ENCODE peak calls at places on chromosome 21, in six cellular contexts. R, C, B, D, H and N are unnamed samples.

GRCh38 chr21:41536076-41536826 is 28.3 kb upstream of the TMPRSS2 start:
- DNase-seq in R (no peak), C (no peak), B (no peak), D (no peak), H (no peak), N (peak)

GRCh38 chr21:17967319-17967718 is 148.2 kb upstream of the C21orf91 start:
- DNase-seq in R (no peak), C (no peak), B (no peak), D (no peak), H (no peak), N (no peak)

GRCh38 chr21:31991356-31992331 is 118.8 kb downstream of the HUNK start:
- DNase-seq in R (no peak), C (no peak), B (no peak), D (no peak), H (no peak), N (no peak)

GRCh38 chr21:37871121-37871862 is 45.0 kb downstream of the KCNJ6 start:
- DNase-seq in R (no peak), C (peak), B (peak), D (no peak), H (peak), N (peak)

GRCh38 chr21:41827951-41828883 is 50.9 kb downstream of the PRDM15 start:
- DNase-seq in R (no peak), C (no peak), B (no peak), D (no peak), H (no peak), N (no peak)

GRCh38 chr21:40466893-40467483 is 380.0 kb downstream of the DSCAM start:
- DNase-seq in R (no peak), C (no peak), B (no peak), D (no peak), H (peak), N (peak)

GRCh38 chr21:30033441-30033840 is 93.6 kb upstream of the GRIK1 start:
- DNase-seq in R (no peak), C (no peak), B (no peak), D (no peak), H (no peak), N (no peak)

GRCh38 chr21:16418211-16418610 is 688.4 kb downstream of the USP25 start:
- DNase-seq in R (no peak), C (no peak), B (peak), D (no peak), H (no peak), N (no peak)

GRCh38 chr21:17789085-17789484 is 30.1 kb downstream of the C21orf91 start:
- DNase-seq in R (no peak), C (no peak), B (no peak), D (no peak), H (no peak), N (no peak)

GRCh38 chr21:36708512-36709029 is 9.7 kb downstream of the SIM2 start:
- DNase-seq in R (no peak), C (no peak), B (no peak), D (peak), H (no peak), N (no peak)

GRCh38 chr21:26945916-26946315 is 21.0 kb downstream of the ADAMTS5 start:
- DNase-seq in R (no peak), C (no peak), B (peak), D (no peak), H (no peak), N (no peak)

GRCh38 chr21:42474982-42475381 is 21.0 kb downstream of the RSPH1 start:
- DNase-seq in R (no peak), C (no peak), B (no peak), D (no peak), H (no peak), N (peak)

GRCh38 chr21:33070921-33071877 is 1.3 kb downstream of the OLIG1 start:
- DNase-seq in R (no peak), C (no peak), B (no peak), D (peak), H (peak), N (peak)

GRCh38 chr21:15638856-15639549 is 90.8 kb upstream of the USP25 start:
- DNase-seq in R (no peak), C (no peak), B (peak), D (peak), H (no peak), N (peak)

GRCh38 chr21:41606706-41607105 is 98.7 kb upstream of the TMPRSS2 start:
- DNase-seq in R (no peak), C (no peak), B (no peak), D (no peak), H (no peak), N (no peak)

DNA sequence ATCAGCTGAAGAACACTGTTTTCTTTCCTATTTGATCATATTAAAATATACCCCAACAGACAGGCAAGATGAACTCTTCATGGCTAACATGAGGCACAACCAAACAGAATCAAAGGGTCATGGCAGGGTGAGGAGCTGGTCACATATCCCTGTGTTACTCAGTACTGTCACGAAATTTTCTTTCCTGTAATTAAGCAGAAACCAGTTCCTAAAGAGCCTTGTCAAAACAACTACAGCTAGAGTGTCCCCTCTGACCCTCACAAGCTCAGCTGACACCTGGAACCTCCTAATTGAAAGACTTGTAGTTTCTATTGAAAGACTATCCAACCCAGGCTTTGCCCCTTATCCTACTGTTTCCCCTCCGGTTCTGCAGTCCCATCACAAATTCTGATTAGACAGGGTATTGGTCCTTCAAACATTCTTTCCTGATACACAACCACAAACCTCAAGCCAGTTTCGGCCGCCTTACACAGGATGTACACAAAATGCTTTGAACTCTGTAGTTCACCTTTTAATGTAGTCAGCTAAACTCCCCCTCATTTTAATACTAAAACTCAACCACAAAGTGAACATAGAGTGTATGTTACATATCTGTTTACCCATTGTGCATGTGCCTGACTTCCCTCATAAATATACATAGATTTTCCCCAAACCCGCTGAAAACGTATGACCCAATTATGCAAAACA is 651.9 kb downstream of the MRPL39 start:
- DNase-seq in R (no peak), C (no peak), B (no peak), D (no peak), H (no peak), N (no peak)
- H3K4me3 ChIP-seq in R (no peak), C (no peak), B (no peak), D (no peak), H (no peak), N (no peak)

DNA sequence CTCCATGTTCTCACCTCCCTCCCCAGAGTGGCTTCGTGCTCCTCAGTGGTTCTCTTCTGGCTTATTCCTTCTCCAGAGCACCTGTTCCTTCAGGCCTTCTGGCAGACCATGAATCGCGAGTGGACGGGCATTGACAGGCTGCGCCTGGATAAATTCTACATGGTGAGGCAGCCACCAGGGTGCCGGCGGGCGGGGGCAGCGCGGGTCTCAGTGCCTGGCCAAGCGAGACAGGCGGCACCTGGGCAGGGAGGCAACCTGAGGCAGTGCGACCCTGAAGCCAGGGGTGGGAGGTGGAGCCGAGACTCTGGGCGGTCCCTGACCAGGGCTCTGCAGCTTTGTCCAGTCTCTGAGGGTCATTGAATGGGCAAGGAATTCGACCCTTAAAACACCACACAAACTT is 3.9 kb downstream of the RRP1 start:
- DNase-seq in R (no peak), C (no peak), B (no peak), D (no peak), H (no peak), N (no peak)
- TF ChIP-seq CTCF in R (no peak), C (no peak), B (no peak), D (no peak), H (no peak), N (no peak)

DNA sequence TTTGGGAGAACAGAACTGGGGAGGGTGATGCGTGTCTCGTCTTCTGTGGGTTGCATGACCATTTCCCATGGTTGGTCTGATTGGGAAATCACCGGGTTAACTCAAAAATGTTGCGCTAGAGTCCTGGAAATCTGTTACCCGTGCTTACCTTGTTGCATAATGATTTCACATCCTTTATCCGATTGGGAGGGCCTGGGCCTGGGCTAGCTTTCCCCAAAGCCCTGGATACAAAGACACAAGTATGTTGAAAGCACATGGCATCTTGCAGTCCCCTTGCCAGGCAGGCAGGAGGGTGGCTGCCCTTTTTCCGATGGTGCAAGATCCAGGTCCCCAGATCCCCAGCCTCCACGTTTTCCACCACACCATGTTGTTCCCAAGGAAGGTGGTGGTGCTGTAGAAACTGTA is 582 bp downstream of the TRPM2 start:
- DNase-seq in R (no peak), C (no peak), B (no peak), D (peak), H (no peak), N (no peak)
- H3K4me3 ChIP-seq in R (no peak), C (no peak), B (no peak), D (peak), H (no peak), N (no peak)

GRCh38 chr21:45433911-45434644 is 29.1 kb downstream of the COL18A1 start:
- DNase-seq in R (no peak), C (no peak), B (no peak), D (no peak), H (no peak), N (no peak)

GRCh38 chr21:45436371-45437040 is 31.5 kb downstream of the COL18A1 start:
- DNase-seq in R (no peak), C (no peak), B (no peak), D (no peak), H (no peak), N (no peak)

GRCh38 chr21:45433301-45433700 is 28.3 kb downstream of the COL18A1 start:
- DNase-seq in R (no peak), C (no peak), B (no peak), D (no peak), H (no peak), N (no peak)

GRCh38 chr21:45435405-45435981 is 30.5 kb downstream of the COL18A1 start:
- DNase-seq in R (no peak), C (no peak), B (no peak), D (no peak), H (no peak), N (no peak)

GRCh38 chr21:45434645-45435217 is 29.8 kb downstream of the COL18A1 start:
- DNase-seq in R (no peak), C (no peak), B (no peak), D (no peak), H (no peak), N (no peak)
- TF ChIP-seq CTCF in R (no peak), C (no peak), B (no peak), D (no peak), H (no peak), N (no peak)

GRCh38 chr21:22223385-22223784 is 1225.2 kb downstream of the NCAM2 start:
- DNase-seq in R (no peak), C (no peak), B (no peak), D (no peak), H (no peak), N (no peak)
- H3K4me3 ChIP-seq in R (no peak), C (no peak), B (no peak), D (no peak), H (no peak), N (no peak)